ENCODE peak calls at places on chromosomes 7 and 10, in four cellular contexts. One of them, this sample, is unnamed. For H3K9me3, the result is how much of the 10 kb centered on the place peaks cover.

GRCh38 chr10:47402681-47403301 is 18.7 kb upstream of the ZNF488 start:
- DNase-seq in GM12878: no peak
- DNase-seq in fibroblast of lung: peak
- DNase-seq in colonic mucosa: peak
- DNase-seq in this sample: peak

GRCh38 chr10:103888113-103888841 is 29.7 kb downstream of the STN1 start:
- DNase-seq in GM12878: no peak
- DNase-seq in fibroblast of lung: peak
- DNase-seq in colonic mucosa: peak
- DNase-seq in this sample: peak

GRCh38 chr10:61024801-61025201 is 80.8 kb upstream of the RHOBTB1 start:
- DNase-seq in GM12878: no peak
- DNase-seq in fibroblast of lung: peak
- DNase-seq in colonic mucosa: no peak
- DNase-seq in this sample: peak

GRCh38 chr10:124025638-124026336 is 67.6 kb downstream of the CHST15 start:
- DNase-seq in GM12878: no peak
- DNase-seq in fibroblast of lung: peak
- DNase-seq in colonic mucosa: no peak
- DNase-seq in this sample: peak

GRCh38 chr7:51593638-51594037 is 277.0 kb upstream of the COBL start:
- DNase-seq in GM12878: no peak
- DNase-seq in fibroblast of lung: no peak
- DNase-seq in colonic mucosa: no peak
- DNase-seq in this sample: no peak

GRCh38 chr7:121860953-121861352 is 12.0 kb upstream of the PTPRZ1 start:
- DNase-seq in GM12878: no peak
- DNase-seq in fibroblast of lung: no peak
- DNase-seq in colonic mucosa: no peak
- DNase-seq in this sample: no peak

GRCh38 chr7:101121996-101122932 is 4.6 kb upstream of the SERPINE1 start:
- DNase-seq in GM12878: no peak
- DNase-seq in fibroblast of lung: peak
- DNase-seq in colonic mucosa: peak
- DNase-seq in this sample: peak

GRCh38 chr10:34723746-34724145 is 91.3 kb downstream of the PARD3 start:
- DNase-seq in GM12878: no peak
- DNase-seq in fibroblast of lung: peak
- DNase-seq in colonic mucosa: peak
- DNase-seq in this sample: peak

GRCh38 chr7:24241216-24241615 is 42.8 kb upstream of the NPY start:
- DNase-seq in GM12878: no peak
- DNase-seq in fibroblast of lung: no peak
- DNase-seq in colonic mucosa: no peak
- DNase-seq in this sample: no peak

GRCh38 chr10:97842658-97843295 is 6.9 kb upstream of the GOLGA7B start:
- DNase-seq in GM12878: no peak
- DNase-seq in fibroblast of lung: no peak
- DNase-seq in colonic mucosa: no peak
- DNase-seq in this sample: no peak

GRCh38 chr10:129231821-129232220 is 235.2 kb upstream of the MGMT start:
- DNase-seq in GM12878: no peak
- DNase-seq in fibroblast of lung: no peak
- DNase-seq in colonic mucosa: no peak
- DNase-seq in this sample: no peak

GRCh38 chr10:22251751-22252285 is 34.0 kb upstream of the EBLN1 start:
- DNase-seq in GM12878: no peak
- DNase-seq in fibroblast of lung: peak
- DNase-seq in colonic mucosa: peak
- DNase-seq in this sample: peak

GRCh38 chr10:35784751-35785150 is 142.7 kb upstream of the FZD8 start:
- DNase-seq in GM12878: no peak
- DNase-seq in fibroblast of lung: no peak
- DNase-seq in colonic mucosa: no peak
- DNase-seq in this sample: no peak

GRCh38 chr7:1787241-1787640 is 117.2 kb downstream of the ELFN1 start:
- DNase-seq in GM12878: no peak
- DNase-seq in fibroblast of lung: no peak
- DNase-seq in colonic mucosa: no peak
- DNase-seq in this sample: no peak

GRCh38 chr10:29026065-29026797 is 262.6 kb upstream of the LYZL1 start:
- DNase-seq in GM12878: no peak
- DNase-seq in fibroblast of lung: no peak
- DNase-seq in colonic mucosa: no peak
- DNase-seq in this sample: no peak

GRCh38 chr10:121595806-121596667 is 2.2 kb downstream of the FGFR2 start:
- DNase-seq in GM12878: no peak
- DNase-seq in fibroblast of lung: no peak
- DNase-seq in colonic mucosa: no peak
- DNase-seq in this sample: no peak

GRCh38 chr10:102150970-102151773 is 1.0 kb upstream of the NOLC1 start:
- DNase-seq in GM12878: no peak
- DNase-seq in fibroblast of lung: peak
- DNase-seq in colonic mucosa: no peak
- DNase-seq in this sample: peak

GRCh38 chr7:485188-486081 is 34.2 kb downstream of the PDGFA start:
- DNase-seq in GM12878: no peak
- DNase-seq in fibroblast of lung: no peak
- DNase-seq in colonic mucosa: peak
- DNase-seq in this sample: peak

GRCh38 chr7:47902013-47902412 is 46.3 kb downstream of the PKD1L1 start:
- DNase-seq in GM12878: no peak
- DNase-seq in fibroblast of lung: no peak
- DNase-seq in colonic mucosa: no peak
- DNase-seq in this sample: no peak

GRCh38 chr10:127977368-127978009 is 70.6 kb downstream of the PTPRE start:
- DNase-seq in GM12878: no peak
- DNase-seq in fibroblast of lung: peak
- DNase-seq in colonic mucosa: peak
- DNase-seq in this sample: peak

GRCh38 chr10:28054211-28054888 is 55.5 kb upstream of the ODAD2 start:
- DNase-seq in GM12878: no peak
- DNase-seq in fibroblast of lung: peak
- DNase-seq in colonic mucosa: no peak
- DNase-seq in this sample: peak

GRCh38 chr7:12716722-12717121 is 29.3 kb downstream of the ARL4A start:
- DNase-seq in GM12878: no peak
- DNase-seq in fibroblast of lung: no peak
- DNase-seq in colonic mucosa: no peak
- DNase-seq in this sample: no peak

GRCh38 chr10:49323171-49323895 is 24.4 kb downstream of the C10orf71 start:
- DNase-seq in GM12878: no peak
- DNase-seq in fibroblast of lung: no peak
- DNase-seq in colonic mucosa: no peak
- DNase-seq in this sample: no peak

GRCh38 chr10:43949351-43949750 is 300.7 kb upstream of the ZNF32 start:
- DNase-seq in GM12878: no peak
- DNase-seq in fibroblast of lung: no peak
- DNase-seq in colonic mucosa: no peak
- DNase-seq in this sample: no peak

GRCh38 chr10:71239946-71240795 is 27.8 kb downstream of the UNC5B start:
- DNase-seq in GM12878: no peak
- DNase-seq in fibroblast of lung: no peak
- DNase-seq in colonic mucosa: no peak
- DNase-seq in this sample: peak

GRCh38 chr7:71793251-71793650 is 618.9 kb downstream of the CALN1 start:
- DNase-seq in GM12878: no peak
- DNase-seq in fibroblast of lung: no peak
- DNase-seq in colonic mucosa: no peak
- DNase-seq in this sample: no peak

GRCh38 chr7:151568951-151569652 is 49.4 kb upstream of the RHEB start:
- DNase-seq in GM12878: no peak
- DNase-seq in fibroblast of lung: no peak
- DNase-seq in colonic mucosa: no peak
- DNase-seq in this sample: no peak

GRCh38 chr7:136105191-136105590 is 128.0 kb upstream of the MTPN start:
- DNase-seq in GM12878: no peak
- DNase-seq in fibroblast of lung: no peak
- DNase-seq in colonic mucosa: no peak
- DNase-seq in this sample: no peak

GRCh38 chr10:43960981-43961380 is 312.3 kb upstream of the ZNF32 start:
- DNase-seq in GM12878: no peak
- DNase-seq in fibroblast of lung: no peak
- DNase-seq in colonic mucosa: no peak
- DNase-seq in this sample: peak

GRCh38 chr7:108418941-108419340 is 37.3 kb downstream of the NRCAM start:
- DNase-seq in GM12878: no peak
- DNase-seq in fibroblast of lung: no peak
- DNase-seq in colonic mucosa: no peak
- DNase-seq in this sample: no peak

GRCh38 chr7:139725077-139725476 is 52.7 kb downstream of the HIPK2 start:
- DNase-seq in GM12878: peak
- DNase-seq in fibroblast of lung: peak
- DNase-seq in colonic mucosa: no peak
- DNase-seq in this sample: peak

GRCh38 chr7:120695848-120696247 is 162.1 kb downstream of the TSPAN12 start:
- DNase-seq in GM12878: no peak
- DNase-seq in fibroblast of lung: no peak
- DNase-seq in colonic mucosa: no peak
- DNase-seq in this sample: no peak

GRCh38 chr10:33618196-33618595 is 283.7 kb upstream of the NRP1 start:
- DNase-seq in GM12878: no peak
- DNase-seq in fibroblast of lung: no peak
- DNase-seq in colonic mucosa: no peak
- DNase-seq in this sample: no peak

GRCh38 chr7:116317907-116318306 is 107.6 kb downstream of the TES start:
- DNase-seq in GM12878: no peak
- DNase-seq in fibroblast of lung: no peak
- DNase-seq in colonic mucosa: no peak
- DNase-seq in this sample: no peak

GRCh38 chr7:98616381-98617050 is 569 bp upstream of the NPTX2 start:
- DNase-seq in GM12878: no peak
- DNase-seq in fibroblast of lung: no peak
- DNase-seq in colonic mucosa: no peak
- DNase-seq in this sample: no peak

GRCh38 chr7:30411173-30411572 is 67.4 kb downstream of the NOD1 start:
- DNase-seq in GM12878: no peak
- DNase-seq in fibroblast of lung: no peak
- DNase-seq in colonic mucosa: no peak
- DNase-seq in this sample: no peak

GRCh38 chr7:30406664-30407425 is 71.7 kb downstream of the NOD1 start:
- DNase-seq in GM12878: no peak
- DNase-seq in fibroblast of lung: peak
- DNase-seq in colonic mucosa: no peak
- DNase-seq in this sample: no peak

GRCh38 chr7:30412810-30413504 is 65.6 kb downstream of the NOD1 start:
- DNase-seq in GM12878: peak
- DNase-seq in fibroblast of lung: peak
- DNase-seq in colonic mucosa: no peak
- DNase-seq in this sample: peak

GRCh38 chr7:30413864-30414263 is 64.7 kb downstream of the NOD1 start:
- DNase-seq in GM12878: no peak
- DNase-seq in fibroblast of lung: no peak
- DNase-seq in colonic mucosa: no peak
- DNase-seq in this sample: no peak

DNA sequence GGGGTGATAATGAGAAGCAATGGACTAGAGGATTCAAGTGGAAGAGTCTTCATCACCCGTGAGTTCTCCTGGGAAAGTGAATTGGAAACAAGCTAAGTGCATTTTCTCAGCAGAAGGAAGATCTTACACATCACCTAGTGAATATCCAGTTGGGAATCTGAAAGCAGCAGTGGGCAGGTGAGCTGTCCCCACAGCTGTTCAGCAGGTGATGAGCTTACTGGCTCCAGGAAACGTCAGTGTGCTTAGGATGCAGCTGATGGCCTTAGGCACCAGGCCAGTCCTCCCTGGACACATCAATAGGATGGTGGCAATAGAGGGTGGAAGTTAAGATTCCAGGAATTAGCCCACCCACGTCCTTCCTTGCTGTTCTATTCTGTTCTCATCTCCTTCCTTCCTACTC is 66.7 kb downstream of the NOD1 start:
- DNase-seq in GM12878: no peak
- DNase-seq in fibroblast of lung: no peak
- DNase-seq in colonic mucosa: no peak
- DNase-seq in this sample: no peak
- H3K9ac ChIP-seq in GM12878: no peak
- H3K9ac ChIP-seq in fibroblast of lung: no peak
- H3K9ac ChIP-seq in colonic mucosa: no peak
- H3K9ac ChIP-seq in this sample: no peak

GRCh38 chr7:57579454-57579853 is 129.5 kb downstream of the ZNF716 start:
- DNase-seq in GM12878: no peak
- DNase-seq in fibroblast of lung: no peak
- DNase-seq in colonic mucosa: no peak
- DNase-seq in this sample: no peak
- H3K9me3 ChIP-seq in GM12878: under half
- H3K9me3 ChIP-seq in fibroblast of lung: under half
- H3K9me3 ChIP-seq in colonic mucosa: under half
- H3K9me3 ChIP-seq in this sample: under half

GRCh38 chr7:75711634-75712494 is 26.9 kb downstream of the HIP1 start:
- DNase-seq in GM12878: no peak
- DNase-seq in fibroblast of lung: peak
- DNase-seq in colonic mucosa: no peak
- DNase-seq in this sample: peak
- H3K9ac ChIP-seq in GM12878: peak
- H3K9ac ChIP-seq in fibroblast of lung: no peak
- H3K9ac ChIP-seq in colonic mucosa: no peak
- H3K9ac ChIP-seq in this sample: no peak

GRCh38 chr10:630581-631073 is 58.8 kb downstream of the DIP2C start:
- DNase-seq in GM12878: no peak
- DNase-seq in fibroblast of lung: no peak
- DNase-seq in colonic mucosa: no peak
- DNase-seq in this sample: no peak
- H3K9me3 ChIP-seq in GM12878: under half
- H3K9me3 ChIP-seq in fibroblast of lung: under half
- H3K9me3 ChIP-seq in colonic mucosa: under half
- H3K9me3 ChIP-seq in this sample: under half

GRCh38 chr10:18202600-18203150 is 62.5 kb downstream of the CACNB2 start:
- DNase-seq in GM12878: no peak
- DNase-seq in fibroblast of lung: peak
- DNase-seq in colonic mucosa: no peak
- DNase-seq in this sample: no peak
- H3K9ac ChIP-seq in GM12878: no peak
- H3K9ac ChIP-seq in fibroblast of lung: no peak
- H3K9ac ChIP-seq in colonic mucosa: no peak
- H3K9ac ChIP-seq in this sample: no peak